ENCODE peak calls at places on chromosomes 5 and 9, in five cellular contexts. E is stomach, Q is H54, S is skeletal muscle cell, B is neural crest cell. D is an unnamed sample.

GRCh38 chr5:163460562-163461176 is at the start of gene HMMR:
- DNase-seq in S (no peak), E (no peak), Q (no peak), B (no peak), D (no peak)

GRCh38 chr5:149413477-149414210 is 34.6 kb upstream of the IL17B start:
- DNase-seq in S (no peak), Q (no peak), E (no peak), B (no peak), D (no peak)

GRCh38 chr9:120852240-120853018 is 9.7 kb upstream of the PSMD5 start:
- DNase-seq in S (no peak), Q (no peak), E (no peak), B (no peak), D (no peak)

GRCh38 chr9:129402341-129402739 is 218.6 kb downstream of the C9orf50 start:
- DNase-seq in B (peak), S (no peak), E (no peak), Q (no peak), D (peak)

GRCh38 chr5:32172908-32173393 is 1.2 kb downstream of the GOLPH3 start:
- DNase-seq in S (no peak), E (no peak), Q (no peak), B (no peak), D (no peak)

GRCh38 chr5:112977440-112977861 is 853 bp downstream of the DCP2 start:
- DNase-seq in Q (no peak), E (no peak), S (no peak), B (no peak), D (no peak)

GRCh38 chr5:150129813-150130492 is 25.7 kb downstream of the PDGFRB start:
- DNase-seq in Q (peak), E (peak), S (peak), B (peak), D (peak)

GRCh38 chr5:37308796-37309195 is 59.6 kb upstream of the CPLANE1 start:
- DNase-seq in B (no peak), E (no peak), Q (no peak), S (no peak), D (no peak)

GRCh38 chr9:115157245-115157674 is 39.3 kb upstream of the TNC start:
- DNase-seq in Q (peak), S (peak), E (no peak), B (no peak), D (no peak)

GRCh38 chr5:128083811-128084227 is 253 bp downstream of the SLC12A2 start:
- DNase-seq in B (peak), E (no peak), S (no peak), Q (no peak), D (no peak)

GRCh38 chr9:35718726-35719511 is 13.1 kb downstream of the TLN1 start:
- DNase-seq in S (no peak), Q (no peak), B (no peak), E (no peak), D (no peak)

GRCh38 chr5:17944046-17944445 is 309.8 kb downstream of the TAF11L14 start:
- DNase-seq in B (no peak), S (no peak), E (no peak), Q (no peak), D (no peak)

GRCh38 chr5:159034083-159034824 is 65.5 kb downstream of the EBF1 start:
- DNase-seq in S (no peak), Q (no peak), E (no peak), B (peak), D (no peak)

GRCh38 chr5:143245929-143246561 is 157.4 kb downstream of the NR3C1 start:
- DNase-seq in Q (peak), S (peak), B (no peak), E (no peak), D (no peak)

GRCh38 chr9:106846847-106847246 is 16.1 kb upstream of the ZNF462 start:
- DNase-seq in Q (peak), E (no peak), B (no peak), S (no peak), D (no peak)

GRCh38 chr5:15383469-15383868 is 116.5 kb upstream of the FBXL7 start:
- DNase-seq in B (no peak), Q (peak), E (no peak), S (no peak), D (no peak)

GRCh38 chr5:131950706-131951105 is 5.2 kb upstream of the MEIKIN start:
- DNase-seq in B (no peak), E (no peak), Q (no peak), S (no peak), D (no peak)

GRCh38 chr5:388266-389196 is 54.4 kb upstream of the EXOC3 start:
- DNase-seq in B (no peak), S (no peak), E (peak), Q (no peak), D (peak)

GRCh38 chr5:126208691-126209090 is 214.5 kb upstream of the GRAMD2B start:
- DNase-seq in E (no peak), B (no peak), Q (no peak), S (no peak), D (no peak)

GRCh38 chr5:138725885-138726457 is 27.3 kb upstream of the CTNNA1 start:
- DNase-seq in E (no peak), S (no peak), Q (no peak), B (peak), D (peak)

GRCh38 chr9:3916984-3917383 is 382.9 kb downstream of the GLIS3 start:
- DNase-seq in S (peak), E (no peak), Q (no peak), B (no peak), D (no peak)